ENCODE peak calls at places on chromosome 9, in eight cellular contexts. V is T47D, N is RPMI8226, K is Caki2, I is glomerular endothelial cell, T is fibroblast of the conjunctiva, A is NCI-H2029 treated with DMSO at 0.1 percent for 48 hours, Y is Right ventricle myocardium inferior. H is an unnamed sample.

GRCh38 chr9:4220361-4220760 is 79.5 kb downstream of the GLIS3 start:
- DNase-seq in K (no peak), A (no peak), N (no peak), T (no peak), V (no peak), Y (no peak), I (no peak), H (no peak)

GRCh38 chr9:14923701-14924100 is 13.5 kb upstream of the FREM1 start:
- DNase-seq in N (no peak), I (no peak), V (no peak), T (no peak), Y (no peak), A (no peak), K (no peak), H (no peak)

GRCh38 chr9:77820293-77820954 is 172.3 kb upstream of the GNA14 start:
- DNase-seq in N (no peak), V (no peak), A (no peak), T (no peak), I (no peak), Y (no peak), K (peak; percentile 64), H (no peak)

GRCh38 chr9:126697350-126697749 is 83.6 kb downstream of the LMX1B start:
- DNase-seq in T (no peak), K (no peak), I (no peak), N (no peak), V (no peak), A (no peak), Y (no peak), H (no peak)

GRCh38 chr9:8384126-8384525 is 584.5 kb upstream of the DMAC1 start:
- DNase-seq in K (no peak), A (no peak), V (no peak), Y (no peak), N (no peak), I (no peak), T (peak; percentile 37), H (peak; percentile 33)

GRCh38 chr9:90906316-90907055 is 104.9 kb downstream of the SYK start:
- DNase-seq in I (no peak), N (no peak), Y (no peak), V (no peak), T (no peak), A (no peak), K (no peak), H (no peak)

GRCh38 chr9:86795861-86796497 is 151.3 kb downstream of the GAS1 start:
- DNase-seq in N (no peak), T (peak; percentile 85), Y (no peak), V (no peak), K (no peak), A (no peak), I (no peak), H (no peak)

GRCh38 chr9:130897848-130898551 is 1.4 kb upstream of the QRFP start:
- DNase-seq in K (no peak), A (no peak), Y (peak; percentile 68), I (no peak), V (no peak), T (no peak), N (peak; percentile 51), H (no peak)

GRCh38 chr9:81557957-81558791 is 131.2 kb downstream of the TLE1 start:
- DNase-seq in V (no peak), A (no peak), T (peak; percentile 81), K (peak; percentile 59), N (no peak), I (no peak), Y (no peak), H (no peak)

GRCh38 chr9:120689860-120690259 is 24.4 kb downstream of the MEGF9 start:
- DNase-seq in Y (no peak), K (peak; percentile 56), I (no peak), N (no peak), V (no peak), A (peak; percentile 51), T (no peak), H (no peak)

GRCh38 chr9:93228453-93228852 is 44.5 kb downstream of the WNK2 start:
- DNase-seq in A (no peak), K (no peak), Y (no peak), I (no peak), V (no peak), T (no peak), N (no peak), H (no peak)

GRCh38 chr9:133708770-133709611 is 29.2 kb downstream of the SARDH start:
- DNase-seq in V (no peak), T (no peak), A (no peak), I (no peak), K (no peak), N (no peak), Y (peak; percentile 57), H (no peak)

GRCh38 chr9:34291423-34291822 is 37.6 kb downstream of the KIF24 start:
- DNase-seq in V (no peak), A (no peak), Y (no peak), I (no peak), K (no peak), N (no peak), T (no peak), H (no peak)

GRCh38 chr9:2093920-2094597 is 78.9 kb downstream of the SMARCA2 start:
- DNase-seq in I (no peak), V (peak; percentile 9), K (no peak), Y (no peak), T (no peak), A (no peak), N (no peak), H (no peak)

GRCh38 chr9:77386187-77386586 is 208.9 kb downstream of the VPS13A start:
- DNase-seq in T (peak; percentile 13), N (no peak), K (no peak), Y (no peak), V (no peak), A (no peak), I (no peak), H (no peak)

GRCh38 chr9:5818424-5819142 is 14.3 kb downstream of the ERMP1 start:
- DNase-seq in V (peak; percentile 41), A (no peak), Y (no peak), N (no peak), T (no peak), K (peak; percentile 32), I (no peak), H (no peak)

GRCh38 chr9:91038483-91039124 is 237.0 kb downstream of the SYK start:
- DNase-seq in A (no peak), I (no peak), V (no peak), Y (no peak), N (no peak), T (no peak), K (no peak), H (no peak)

GRCh38 chr9:136095495-136096058 is 488 bp upstream of the NACC2 start:
- DNase-seq in I (no peak), V (peak; percentile 38), N (peak; percentile 59), K (no peak), T (no peak), A (no peak), Y (no peak), H (no peak)

GRCh38 chr9:114432323-114433067 is 44.7 kb upstream of the AKNA start:
- DNase-seq in T (no peak), Y (no peak), K (no peak), N (no peak), A (no peak), I (no peak), V (no peak), H (no peak)

GRCh38 chr9:13975628-13976250 is 338.2 kb downstream of the NFIB start:
- DNase-seq in I (no peak), T (no peak), Y (no peak), K (no peak), V (no peak), N (no peak), A (no peak), H (no peak)

GRCh38 chr9:95229230-95229933 is 88.1 kb downstream of the FANCC start:
- DNase-seq in Y (no peak), V (no peak), K (peak; percentile 1), N (no peak), I (no peak), A (no peak), T (no peak), H (no peak)